ENCODE peak calls at places on chromosomes 6 and 20, in nine cellular contexts. One of them, this sample, is unnamed.
A peak's percentile ranks its signal among the peaks of the same experiment; 100 is the strongest.

GRCh38 chr6:41093729-41094128 is 21.0 kb downstream of the NFYA start:
- DNase-seq in NB4: no peak
- DNase-seq in EL: no peak
- DNase-seq in hepatocyte: no peak
- DNase-seq in GM19239: no peak
- DNase-seq in HT-29: no peak
- DNase-seq in T-helper 17 cell: no peak
- DNase-seq in ascending aorta: no peak
- DNase-seq in activated CD4-positive, alpha-beta T cell treated with anti-CD3 and anti-CD28 coated beads, Interleukin-2, amount 50 U/mL, for 1 hour: no peak
- DNase-seq in this sample: no peak

GRCh38 chr20:38536310-38536709 is 44.7 kb upstream of the ADIG start:
- DNase-seq in GM19239: no peak
- DNase-seq in activated CD4-positive, alpha-beta T cell treated with anti-CD3 and anti-CD28 coated beads, Interleukin-2, amount 50 U/mL, for 1 hour: no peak
- DNase-seq in ascending aorta: no peak
- DNase-seq in EL: peak; percentile 36
- DNase-seq in hepatocyte: no peak
- DNase-seq in T-helper 17 cell: no peak
- DNase-seq in NB4: no peak
- DNase-seq in HT-29: no peak
- DNase-seq in this sample: no peak

GRCh38 chr6:938271-939046 is 245.5 kb upstream of the EXOC2 start:
- DNase-seq in HT-29: no peak
- DNase-seq in hepatocyte: no peak
- DNase-seq in T-helper 17 cell: no peak
- DNase-seq in activated CD4-positive, alpha-beta T cell treated with anti-CD3 and anti-CD28 coated beads, Interleukin-2, amount 50 U/mL, for 1 hour: no peak
- DNase-seq in NB4: no peak
- DNase-seq in GM19239: no peak
- DNase-seq in EL: no peak
- DNase-seq in ascending aorta: no peak
- DNase-seq in this sample: no peak

GRCh38 chr6:160974304-160974771 is 17.2 kb upstream of the MAP3K4 start:
- DNase-seq in ascending aorta: peak; percentile 65
- DNase-seq in NB4: no peak
- DNase-seq in hepatocyte: peak; percentile 53
- DNase-seq in HT-29: no peak
- DNase-seq in T-helper 17 cell: no peak
- DNase-seq in EL: peak; percentile 98
- DNase-seq in GM19239: no peak
- DNase-seq in activated CD4-positive, alpha-beta T cell treated with anti-CD3 and anti-CD28 coated beads, Interleukin-2, amount 50 U/mL, for 1 hour: no peak
- DNase-seq in this sample: no peak

GRCh38 chr20:62898970-62899632 is 27.2 kb downstream of the DIDO1 start:
- DNase-seq in HT-29: no peak
- DNase-seq in ascending aorta: no peak
- DNase-seq in hepatocyte: no peak
- DNase-seq in NB4: no peak
- DNase-seq in activated CD4-positive, alpha-beta T cell treated with anti-CD3 and anti-CD28 coated beads, Interleukin-2, amount 50 U/mL, for 1 hour: no peak
- DNase-seq in GM19239: peak; percentile 73
- DNase-seq in T-helper 17 cell: no peak
- DNase-seq in EL: no peak
- DNase-seq in this sample: no peak

GRCh38 chr6:12163149-12163548 is 127.0 kb upstream of the EDN1 start:
- DNase-seq in GM19239: no peak
- DNase-seq in T-helper 17 cell: peak; percentile 14
- DNase-seq in HT-29: no peak
- DNase-seq in hepatocyte: no peak
- DNase-seq in ascending aorta: no peak
- DNase-seq in EL: no peak
- DNase-seq in activated CD4-positive, alpha-beta T cell treated with anti-CD3 and anti-CD28 coated beads, Interleukin-2, amount 50 U/mL, for 1 hour: peak; percentile 8
- DNase-seq in NB4: peak; percentile 94
- DNase-seq in this sample: no peak

GRCh38 chr20:61804896-61805295 is 260.8 kb downstream of the TAF4 start:
- DNase-seq in HT-29: no peak
- DNase-seq in activated CD4-positive, alpha-beta T cell treated with anti-CD3 and anti-CD28 coated beads, Interleukin-2, amount 50 U/mL, for 1 hour: no peak
- DNase-seq in hepatocyte: no peak
- DNase-seq in ascending aorta: no peak
- DNase-seq in T-helper 17 cell: no peak
- DNase-seq in NB4: no peak
- DNase-seq in GM19239: no peak
- DNase-seq in EL: peak; percentile 9
- DNase-seq in this sample: no peak

GRCh38 chr6:7252390-7252789 is 60.6 kb downstream of the SSR1 start:
- DNase-seq in NB4: peak; percentile 46
- DNase-seq in HT-29: no peak
- DNase-seq in activated CD4-positive, alpha-beta T cell treated with anti-CD3 and anti-CD28 coated beads, Interleukin-2, amount 50 U/mL, for 1 hour: no peak
- DNase-seq in ascending aorta: no peak
- DNase-seq in T-helper 17 cell: no peak
- DNase-seq in hepatocyte: no peak
- DNase-seq in EL: no peak
- DNase-seq in GM19239: no peak
- DNase-seq in this sample: no peak

GRCh38 chr20:59812286-59813125 is 120.9 kb downstream of the SYCP2 start:
- DNase-seq in ascending aorta: peak; percentile 43
- DNase-seq in EL: no peak
- DNase-seq in GM19239: no peak
- DNase-seq in HT-29: no peak
- DNase-seq in hepatocyte: no peak
- DNase-seq in T-helper 17 cell: no peak
- DNase-seq in NB4: no peak
- DNase-seq in activated CD4-positive, alpha-beta T cell treated with anti-CD3 and anti-CD28 coated beads, Interleukin-2, amount 50 U/mL, for 1 hour: no peak
- DNase-seq in this sample: no peak

GRCh38 chr6:159679091-159680077 is 13.7 kb downstream of the SOD2 start:
- DNase-seq in GM19239: no peak
- DNase-seq in ascending aorta: no peak
- DNase-seq in T-helper 17 cell: no peak
- DNase-seq in NB4: no peak
- DNase-seq in activated CD4-positive, alpha-beta T cell treated with anti-CD3 and anti-CD28 coated beads, Interleukin-2, amount 50 U/mL, for 1 hour: no peak
- DNase-seq in HT-29: no peak
- DNase-seq in EL: peak; percentile 56
- DNase-seq in hepatocyte: no peak
- DNase-seq in this sample: no peak

GRCh38 chr6:169982461-169983386 is 231.3 kb downstream of the ERMARD start:
- DNase-seq in T-helper 17 cell: no peak
- DNase-seq in ascending aorta: no peak
- DNase-seq in HT-29: no peak
- DNase-seq in NB4: no peak
- DNase-seq in EL: no peak
- DNase-seq in activated CD4-positive, alpha-beta T cell treated with anti-CD3 and anti-CD28 coated beads, Interleukin-2, amount 50 U/mL, for 1 hour: no peak
- DNase-seq in hepatocyte: no peak
- DNase-seq in GM19239: no peak
- DNase-seq in this sample: no peak

GRCh38 chr6:40302856-40303449 is 284.2 kb downstream of the LRFN2 start:
- DNase-seq in NB4: no peak
- DNase-seq in activated CD4-positive, alpha-beta T cell treated with anti-CD3 and anti-CD28 coated beads, Interleukin-2, amount 50 U/mL, for 1 hour: no peak
- DNase-seq in hepatocyte: no peak
- DNase-seq in T-helper 17 cell: no peak
- DNase-seq in HT-29: no peak
- DNase-seq in EL: no peak
- DNase-seq in GM19239: no peak
- DNase-seq in ascending aorta: no peak
- DNase-seq in this sample: no peak

GRCh38 chr6:168061269-168062210 is 17.5 kb downstream of the FRMD1 start:
- DNase-seq in ascending aorta: no peak
- DNase-seq in hepatocyte: no peak
- DNase-seq in T-helper 17 cell: no peak
- DNase-seq in EL: no peak
- DNase-seq in activated CD4-positive, alpha-beta T cell treated with anti-CD3 and anti-CD28 coated beads, Interleukin-2, amount 50 U/mL, for 1 hour: no peak
- DNase-seq in GM19239: no peak
- DNase-seq in NB4: no peak
- DNase-seq in HT-29: no peak
- DNase-seq in this sample: no peak

GRCh38 chr20:39691151-39691862 is 729.2 kb downstream of the DHX35 start:
- DNase-seq in HT-29: no peak
- DNase-seq in ascending aorta: no peak
- DNase-seq in EL: no peak
- DNase-seq in hepatocyte: no peak
- DNase-seq in T-helper 17 cell: no peak
- DNase-seq in NB4: peak; percentile 66
- DNase-seq in activated CD4-positive, alpha-beta T cell treated with anti-CD3 and anti-CD28 coated beads, Interleukin-2, amount 50 U/mL, for 1 hour: no peak
- DNase-seq in GM19239: no peak
- DNase-seq in this sample: no peak

GRCh38 chr6:159899994-159900745 is 9.4 kb downstream of the MAS1 start:
- DNase-seq in NB4: no peak
- DNase-seq in activated CD4-positive, alpha-beta T cell treated with anti-CD3 and anti-CD28 coated beads, Interleukin-2, amount 50 U/mL, for 1 hour: no peak
- DNase-seq in HT-29: peak; percentile 5
- DNase-seq in EL: peak; percentile 97
- DNase-seq in ascending aorta: no peak
- DNase-seq in GM19239: no peak
- DNase-seq in T-helper 17 cell: no peak
- DNase-seq in hepatocyte: no peak
- DNase-seq in this sample: no peak

GRCh38 chr6:111307275-111307858 is 175.7 kb downstream of the REV3L start:
- DNase-seq in NB4: no peak
- DNase-seq in T-helper 17 cell: no peak
- DNase-seq in EL: no peak
- DNase-seq in ascending aorta: no peak
- DNase-seq in activated CD4-positive, alpha-beta T cell treated with anti-CD3 and anti-CD28 coated beads, Interleukin-2, amount 50 U/mL, for 1 hour: no peak
- DNase-seq in HT-29: no peak
- DNase-seq in hepatocyte: peak; percentile 53
- DNase-seq in GM19239: no peak
- DNase-seq in this sample: no peak

GRCh38 chr6:71364910-71365542 is 76.4 kb downstream of the OGFRL1 start:
- DNase-seq in ascending aorta: no peak
- DNase-seq in T-helper 17 cell: no peak
- DNase-seq in activated CD4-positive, alpha-beta T cell treated with anti-CD3 and anti-CD28 coated beads, Interleukin-2, amount 50 U/mL, for 1 hour: no peak
- DNase-seq in NB4: no peak
- DNase-seq in GM19239: no peak
- DNase-seq in hepatocyte: no peak
- DNase-seq in EL: no peak
- DNase-seq in HT-29: no peak
- DNase-seq in this sample: no peak

GRCh38 chr6:155001482-155001881 is 6.4 kb downstream of the TIAM2 start:
- DNase-seq in activated CD4-positive, alpha-beta T cell treated with anti-CD3 and anti-CD28 coated beads, Interleukin-2, amount 50 U/mL, for 1 hour: no peak
- DNase-seq in NB4: no peak
- DNase-seq in T-helper 17 cell: no peak
- DNase-seq in GM19239: no peak
- DNase-seq in hepatocyte: no peak
- DNase-seq in ascending aorta: no peak
- DNase-seq in EL: no peak
- DNase-seq in HT-29: no peak
- DNase-seq in this sample: no peak

GRCh38 chr6:11283629-11284028 is 51.2 kb upstream of the NEDD9 start:
- DNase-seq in T-helper 17 cell: no peak
- DNase-seq in ascending aorta: no peak
- DNase-seq in activated CD4-positive, alpha-beta T cell treated with anti-CD3 and anti-CD28 coated beads, Interleukin-2, amount 50 U/mL, for 1 hour: no peak
- DNase-seq in HT-29: no peak
- DNase-seq in hepatocyte: no peak
- DNase-seq in GM19239: no peak
- DNase-seq in EL: no peak
- DNase-seq in NB4: no peak
- DNase-seq in this sample: no peak

GRCh38 chr20:10671850-10672578 is 1.8 kb downstream of the JAG1 start:
- DNase-seq in hepatocyte: peak; percentile 76
- DNase-seq in EL: peak; percentile 65
- DNase-seq in HT-29: peak; percentile 68
- DNase-seq in NB4: peak; percentile 89
- DNase-seq in activated CD4-positive, alpha-beta T cell treated with anti-CD3 and anti-CD28 coated beads, Interleukin-2, amount 50 U/mL, for 1 hour: no peak
- DNase-seq in GM19239: no peak
- DNase-seq in ascending aorta: peak; percentile 81
- DNase-seq in T-helper 17 cell: no peak
- DNase-seq in this sample: no peak

GRCh38 chr20:62648318-62648995 is 6.2 kb downstream of the SLCO4A1 start:
- DNase-seq in NB4: no peak
- DNase-seq in T-helper 17 cell: no peak
- DNase-seq in HT-29: no peak
- DNase-seq in GM19239: no peak
- DNase-seq in hepatocyte: no peak
- DNase-seq in EL: no peak
- DNase-seq in ascending aorta: no peak
- DNase-seq in activated CD4-positive, alpha-beta T cell treated with anti-CD3 and anti-CD28 coated beads, Interleukin-2, amount 50 U/mL, for 1 hour: no peak
- DNase-seq in this sample: no peak

GRCh38 chr6:46221221-46221793 is 50.5 kb upstream of the ENPP5 start:
- DNase-seq in HT-29: peak; percentile 69
- DNase-seq in ascending aorta: no peak
- DNase-seq in hepatocyte: peak; percentile 69
- DNase-seq in activated CD4-positive, alpha-beta T cell treated with anti-CD3 and anti-CD28 coated beads, Interleukin-2, amount 50 U/mL, for 1 hour: no peak
- DNase-seq in GM19239: peak; percentile 25
- DNase-seq in EL: peak; percentile 28
- DNase-seq in T-helper 17 cell: no peak
- DNase-seq in NB4: peak; percentile 50
- DNase-seq in this sample: no peak

GRCh38 chr6:128491643-128492206 is 28.7 kb downstream of the PTPRK start:
- DNase-seq in EL: no peak
- DNase-seq in activated CD4-positive, alpha-beta T cell treated with anti-CD3 and anti-CD28 coated beads, Interleukin-2, amount 50 U/mL, for 1 hour: no peak
- DNase-seq in HT-29: no peak
- DNase-seq in GM19239: no peak
- DNase-seq in hepatocyte: no peak
- DNase-seq in T-helper 17 cell: no peak
- DNase-seq in NB4: peak; percentile 27
- DNase-seq in ascending aorta: no peak
- DNase-seq in this sample: no peak

GRCh38 chr6:25601797-25602679 is 50.0 kb upstream of the SCGN start:
- DNase-seq in EL: peak; percentile 46
- DNase-seq in hepatocyte: peak; percentile 72
- DNase-seq in NB4: peak; percentile 61
- DNase-seq in HT-29: peak; percentile 69
- DNase-seq in GM19239: no peak
- DNase-seq in T-helper 17 cell: no peak
- DNase-seq in ascending aorta: no peak
- DNase-seq in activated CD4-positive, alpha-beta T cell treated with anti-CD3 and anti-CD28 coated beads, Interleukin-2, amount 50 U/mL, for 1 hour: no peak
- DNase-seq in this sample: no peak

GRCh38 chr6:135181333-135182119 is 418 bp downstream of the MYB start:
- DNase-seq in T-helper 17 cell: no peak
- DNase-seq in GM19239: no peak
- DNase-seq in ascending aorta: peak; percentile 62
- DNase-seq in EL: peak; percentile 40
- DNase-seq in HT-29: peak; percentile 45
- DNase-seq in activated CD4-positive, alpha-beta T cell treated with anti-CD3 and anti-CD28 coated beads, Interleukin-2, amount 50 U/mL, for 1 hour: no peak
- DNase-seq in hepatocyte: peak; percentile 8
- DNase-seq in NB4: peak; percentile 49
- DNase-seq in this sample: no peak

GRCh38 chr20:33676121-33676520 is 1.9 kb upstream of the NECAB3 start:
- DNase-seq in NB4: no peak
- DNase-seq in HT-29: no peak
- DNase-seq in T-helper 17 cell: no peak
- DNase-seq in ascending aorta: no peak
- DNase-seq in GM19239: no peak
- DNase-seq in EL: no peak
- DNase-seq in activated CD4-positive, alpha-beta T cell treated with anti-CD3 and anti-CD28 coated beads, Interleukin-2, amount 50 U/mL, for 1 hour: no peak
- DNase-seq in hepatocyte: no peak
- DNase-seq in this sample: no peak

GRCh38 chr6:32244946-32245398 is 21.1 kb upstream of the NOTCH4 start:
- DNase-seq in NB4: peak; percentile 75
- DNase-seq in GM19239: peak; percentile 60
- DNase-seq in HT-29: peak; percentile 69
- DNase-seq in hepatocyte: peak; percentile 90
- DNase-seq in ascending aorta: peak; percentile 89
- DNase-seq in EL: peak; percentile 82
- DNase-seq in activated CD4-positive, alpha-beta T cell treated with anti-CD3 and anti-CD28 coated beads, Interleukin-2, amount 50 U/mL, for 1 hour: peak; percentile 71
- DNase-seq in T-helper 17 cell: peak; percentile 55
- DNase-seq in this sample: peak; percentile 74

GRCh38 chr6:39223535-39223934 is 5.7 kb downstream of the KCNK5 start:
- DNase-seq in NB4: no peak
- DNase-seq in hepatocyte: no peak
- DNase-seq in GM19239: no peak
- DNase-seq in ascending aorta: no peak
- DNase-seq in EL: no peak
- DNase-seq in T-helper 17 cell: no peak
- DNase-seq in activated CD4-positive, alpha-beta T cell treated with anti-CD3 and anti-CD28 coated beads, Interleukin-2, amount 50 U/mL, for 1 hour: no peak
- DNase-seq in HT-29: no peak
- DNase-seq in this sample: no peak

GRCh38 chr6:9532621-9533557 is 882.0 kb downstream of the TFAP2A start:
- DNase-seq in hepatocyte: no peak
- DNase-seq in activated CD4-positive, alpha-beta T cell treated with anti-CD3 and anti-CD28 coated beads, Interleukin-2, amount 50 U/mL, for 1 hour: no peak
- DNase-seq in NB4: no peak
- DNase-seq in HT-29: no peak
- DNase-seq in ascending aorta: no peak
- DNase-seq in T-helper 17 cell: no peak
- DNase-seq in EL: peak; percentile 36
- DNase-seq in GM19239: no peak
- DNase-seq in this sample: no peak

GRCh38 chr6:76174722-76175121 is 102.3 kb upstream of the IMPG1 start:
- DNase-seq in HT-29: no peak
- DNase-seq in EL: no peak
- DNase-seq in GM19239: no peak
- DNase-seq in NB4: peak; percentile 25
- DNase-seq in ascending aorta: no peak
- DNase-seq in T-helper 17 cell: no peak
- DNase-seq in activated CD4-positive, alpha-beta T cell treated with anti-CD3 and anti-CD28 coated beads, Interleukin-2, amount 50 U/mL, for 1 hour: no peak
- DNase-seq in hepatocyte: no peak
- DNase-seq in this sample: no peak

GRCh38 chr6:33860706-33861474 is 57.1 kb upstream of the MLN start:
- DNase-seq in ascending aorta: no peak
- DNase-seq in EL: no peak
- DNase-seq in HT-29: no peak
- DNase-seq in hepatocyte: no peak
- DNase-seq in activated CD4-positive, alpha-beta T cell treated with anti-CD3 and anti-CD28 coated beads, Interleukin-2, amount 50 U/mL, for 1 hour: peak; percentile 8
- DNase-seq in T-helper 17 cell: no peak
- DNase-seq in NB4: peak; percentile 80
- DNase-seq in GM19239: no peak
- DNase-seq in this sample: no peak

This sample was measured in effector CD8-positive, alpha-beta T cell.